ENCODE peak calls at places on chromosomes 2 and 18, in seven cellular contexts. U, S, C, J, P, W and Y are unnamed samples.

GRCh38 chr2:105888625-105889024 is 143.9 kb downstream of the NCK2 start:
- DNase-seq in U (peak; percentile 34), S (no peak), C (peak; percentile 51), J (no peak), P (no peak), W (no peak), Y (no peak)

GRCh38 chr2:120428748-120429147 is 82.8 kb downstream of the INHBB start:
- DNase-seq in U (no peak), S (no peak), C (no peak), J (no peak), P (no peak), W (no peak), Y (no peak)

GRCh38 chr2:110838657-110839357 is 106.4 kb downstream of the ACOXL start:
- DNase-seq in U (no peak), S (no peak), C (no peak), J (no peak), P (no peak), W (no peak), Y (no peak)

GRCh38 chr2:80687524-80687923 is 383.0 kb upstream of the LRRTM1 start:
- DNase-seq in U (no peak), S (no peak), C (peak; percentile 17), J (no peak), P (no peak), W (no peak), Y (no peak)

GRCh38 chr2:42084231-42084671 is 36.4 kb downstream of the PKDCC start:
- DNase-seq in U (no peak), S (no peak), C (no peak), J (peak; percentile 72), P (no peak), W (no peak), Y (no peak)

GRCh38 chr2:197628043-197628500 is 47.3 kb downstream of the RFTN2 start:
- DNase-seq in U (no peak), S (no peak), C (peak; percentile 77), J (no peak), P (no peak), W (no peak), Y (no peak)

GRCh38 chr18:28584726-28585125 is 407.8 kb upstream of the CDH2 start:
- DNase-seq in U (peak; percentile 12), S (no peak), C (no peak), J (no peak), P (no peak), W (peak; percentile 66), Y (no peak)

GRCh38 chr2:45776160-45776955 is 124.9 kb downstream of the PRKCE start:
- DNase-seq in U (no peak), S (no peak), C (no peak), J (no peak), P (no peak), W (no peak), Y (no peak)

GRCh38 chr2:64288321-64288931 is 144.2 kb upstream of the PELI1 start:
- DNase-seq in U (no peak), S (peak; percentile 64), C (no peak), J (no peak), P (no peak), W (peak; percentile 95), Y (no peak)

GRCh38 chr2:49029406-49029805 is 124.9 kb downstream of the FSHR start:
- DNase-seq in U (no peak), S (no peak), C (no peak), J (no peak), P (no peak), W (no peak), Y (no peak)

GRCh38 chr18:76988015-76988826 is 144.4 kb downstream of the MBP start:
- DNase-seq in U (no peak), S (no peak), C (no peak), J (no peak), P (no peak), W (no peak), Y (no peak)

GRCh38 chr2:178404380-178404767 is 46.6 kb downstream of the PRKRA start:
- DNase-seq in U (no peak), S (no peak), C (peak; percentile 97), J (no peak), P (no peak), W (peak; percentile 72), Y (no peak)

GRCh38 chr2:113799375-113799774 is 42.9 kb upstream of the SLC35F5 start:
- DNase-seq in U (no peak), S (no peak), C (no peak), J (no peak), P (no peak), W (no peak), Y (no peak)

GRCh38 chr18:68757121-68757520 is 40.8 kb upstream of the CCDC102B start:
- DNase-seq in U (no peak), S (no peak), C (no peak), J (no peak), P (no peak), W (no peak), Y (no peak)

GRCh38 chr18:69330345-69330744 is 70.3 kb upstream of the DOK6 start:
- DNase-seq in U (no peak), S (no peak), C (no peak), J (no peak), P (no peak), W (no peak), Y (no peak)

GRCh38 chr18:31356025-31356424 is 20.6 kb upstream of the DSG4 start:
- DNase-seq in U (no peak), S (no peak), C (peak; percentile 74), J (no peak), P (no peak), W (no peak), Y (no peak)

GRCh38 chr2:72148975-72149555 is 1.4 kb upstream of the CYP26B1 start:
- DNase-seq in U (no peak), S (peak; percentile 92), C (no peak), J (no peak), P (no peak), W (no peak), Y (peak; percentile 82)

GRCh38 chr2:96507957-96508520 is 2.9 kb upstream of the NEURL3 start:
- DNase-seq in U (peak; percentile 89), S (no peak), C (peak; percentile 81), J (peak; percentile 60), P (peak; percentile 64), W (no peak), Y (peak; percentile 91)

GRCh38 chr18:7668392-7668791 is 101.3 kb downstream of the PTPRM start:
- DNase-seq in U (no peak), S (no peak), C (no peak), J (no peak), P (no peak), W (no peak), Y (no peak)

DNA sequence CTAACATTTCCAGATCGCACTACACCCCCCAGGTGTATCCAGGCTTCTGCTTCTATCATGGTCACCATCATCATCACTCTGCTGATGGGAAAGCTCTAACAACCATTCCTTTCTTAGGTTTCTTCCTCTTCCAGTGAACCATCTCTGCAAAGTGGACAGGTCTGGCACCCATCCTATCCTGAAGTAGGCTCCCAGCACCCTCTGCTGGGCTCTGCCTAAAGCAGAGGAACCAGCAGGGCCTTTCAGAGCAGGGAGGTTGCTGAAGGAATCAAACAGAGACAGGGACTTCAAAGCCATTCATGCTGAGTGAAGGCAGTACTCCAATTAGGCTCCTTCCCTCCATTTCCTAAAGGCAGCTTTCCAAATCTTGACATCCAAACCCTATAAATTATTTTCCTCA is 27.2 kb upstream of the SATB2 start:
- DNase-seq in U (peak; percentile 19), S (no peak), C (peak; percentile 17), J (no peak), P (no peak), W (no peak), Y (no peak)
- TF ChIP-seq CTCF in U (no peak), S (no peak), C (peak; percentile 28), J (no peak), P (no peak), W (peak; percentile 13), Y (peak; percentile 20)

GRCh38 chr2:235170536-235171510 is 219.0 kb downstream of the SH3BP4 start:
- DNase-seq in U (peak; percentile 57), S (no peak), C (no peak), J (no peak), P (peak; percentile 80), W (no peak), Y (peak; percentile 89)
- TF ChIP-seq CTCF in U (no peak), S (no peak), C (no peak), J (no peak), P (no peak), W (no peak), Y (peak; percentile 33)

GRCh38 chr2:231181848-231182247 is 16.6 kb upstream of the ARMC9 start:
- DNase-seq in U (peak; percentile 52), S (no peak), C (peak; percentile 80), J (no peak), P (no peak), W (no peak), Y (peak; percentile 84)
- TF ChIP-seq CTCF in U (no peak), S (no peak), C (no peak), J (no peak), P (no peak), W (no peak), Y (no peak)

GRCh38 chr2:134314202-134314601 is 60.3 kb downstream of the MGAT5 start:
- DNase-seq in U (no peak), S (no peak), C (no peak), J (no peak), P (no peak), W (no peak), Y (no peak)

GRCh38 chr2:134312482-134312881 is 58.6 kb downstream of the MGAT5 start:
- DNase-seq in U (no peak), S (no peak), C (no peak), J (no peak), P (no peak), W (no peak), Y (no peak)

GRCh38 chr2:134310450-134311079 is 56.7 kb downstream of the MGAT5 start:
- DNase-seq in U (no peak), S (no peak), C (no peak), J (no peak), P (no peak), W (no peak), Y (no peak)

GRCh38 chr2:134315471-134315870 is 61.6 kb downstream of the MGAT5 start:
- DNase-seq in U (no peak), S (no peak), C (no peak), J (no peak), P (no peak), W (no peak), Y (no peak)

DNA sequence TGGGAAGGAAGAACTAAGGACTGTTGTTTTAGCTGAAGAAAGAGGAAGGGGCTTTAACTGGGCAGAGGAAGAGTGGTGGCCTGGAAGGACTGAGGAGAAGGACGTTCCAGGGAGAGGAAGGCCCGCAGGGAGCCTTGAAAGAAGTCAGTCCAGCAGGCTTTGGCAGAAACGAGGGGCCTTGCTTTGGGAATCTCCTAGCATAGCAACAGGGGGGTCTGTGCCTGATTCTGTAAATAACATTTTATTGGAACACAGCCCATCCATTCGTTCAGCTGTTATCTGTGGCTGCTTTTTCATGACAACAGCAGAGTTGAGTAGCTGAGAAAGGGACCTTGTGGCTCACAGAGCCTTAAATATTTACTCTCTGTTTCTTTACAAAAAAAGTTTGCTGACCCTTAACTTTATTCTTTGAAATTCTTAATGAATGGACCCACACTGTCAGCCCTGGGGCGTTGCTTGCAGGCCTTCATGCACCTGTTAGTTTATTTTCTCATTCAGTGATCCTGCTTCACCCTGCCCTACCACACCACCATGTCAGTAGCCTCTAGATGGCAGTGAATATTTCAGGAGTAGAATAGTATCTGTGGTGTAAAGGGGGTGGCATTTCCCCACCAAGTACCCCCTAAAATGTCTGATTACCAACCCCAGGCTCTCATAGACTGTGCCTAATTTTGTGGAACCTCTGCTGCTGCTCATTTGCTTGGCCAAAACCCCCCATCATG is 60.9 kb downstream of the MGAT5 start:
- DNase-seq in U (no peak), S (no peak), C (no peak), J (no peak), P (no peak), W (no peak), Y (no peak)
- TF ChIP-seq CTCF in U (no peak), S (no peak), C (no peak), J (no peak), P (no peak), W (no peak), Y (no peak)